ENCODE peak calls at places on chromosome X, in ten cellular contexts. X is fibroblast of mammary gland, D is kidney, K is HT1080, M is lower leg skin, N is Caki2, P is GM04504, I is Right ventricle myocardium superior, S is ACHN, Z is GM23248. F is an unnamed sample.

GRCh38 chrX:8647176-8647575 is 84.8 kb downstream of the ANOS1 start:
- DNase-seq in S (no peak), D (no peak), P (no peak), I (no peak), N (no peak), X (no peak), Z (no peak), K (no peak), M (no peak), F (no peak)

GRCh38 chrX:130028196-130028595 is 45.8 kb downstream of the BCORL1 start:
- DNase-seq in P (peak), D (no peak), M (no peak), I (peak), N (no peak), K (no peak), X (peak), S (peak), Z (peak), F (no peak)

GRCh38 chrX:149829751-149830191 is 48.0 kb downstream of the MAGEA9 start:
- DNase-seq in D (no peak), P (peak), X (peak), I (no peak), K (peak), Z (peak), S (peak), M (no peak), N (no peak), F (no peak)

GRCh38 chrX:119189586-119189985 is 46.5 kb upstream of the PGRMC1 start:
- DNase-seq in M (no peak), Z (peak), N (no peak), K (no peak), P (peak), X (peak), I (peak), S (no peak), D (peak), F (no peak)

GRCh38 chrX:119512145-119512800 is 44.0 kb downstream of the SLC25A5 start:
- DNase-seq in S (peak), I (peak), K (peak), M (peak), Z (peak), P (peak), X (peak), N (peak), D (no peak), F (no peak)

GRCh38 chrX:12249997-12250396 is 111.7 kb downstream of the FRMPD4 start:
- DNase-seq in S (no peak), I (no peak), K (peak), P (no peak), M (no peak), N (no peak), X (no peak), D (no peak), Z (no peak), F (no peak)

GRCh38 chrX:49915352-49916222 is 6.8 kb upstream of the CLCN5 start:
- DNase-seq in I (no peak), K (peak), M (no peak), P (peak), X (peak), S (peak), N (peak), D (no peak), Z (peak), F (peak)

GRCh38 chrX:19672211-19672814 is 157.0 kb upstream of the MAP3K15 start:
- DNase-seq in P (no peak), M (no peak), I (no peak), N (no peak), S (no peak), K (no peak), D (no peak), X (no peak), Z (no peak), F (no peak)

GRCh38 chrX:130343411-130343810 is 3.7 kb downstream of the SLC25A14 start:
- DNase-seq in N (no peak), K (no peak), M (no peak), S (no peak), Z (no peak), D (no peak), P (no peak), X (no peak), I (no peak), F (no peak)

GRCh38 chrX:110003167-110004156 is 548 bp downstream of the TMEM164 start:
- DNase-seq in M (no peak), Z (peak), N (no peak), I (peak), K (no peak), X (peak), D (peak), P (no peak), S (peak), F (peak)

GRCh38 chrX:22486326-22486725 is 213.6 kb downstream of the CBLL2 start:
- DNase-seq in Z (no peak), D (no peak), M (no peak), N (peak), S (no peak), X (no peak), P (no peak), I (no peak), K (no peak), F (no peak)

GRCh38 chrX:100895365-100896075 is 21.4 kb upstream of the NOX1 start:
- DNase-seq in Z (peak), S (peak), I (no peak), M (no peak), X (peak), N (peak), K (peak), P (peak), D (no peak), F (no peak)

GRCh38 chrX:72305286-72306084 is at the start of gene CITED1:
- DNase-seq in P (no peak), Z (peak), S (no peak), M (no peak), I (no peak), X (no peak), K (no peak), D (peak), N (no peak), F (no peak)

GRCh38 chrX:31223817-31224216 is 152.0 kb upstream of the FTHL17 start:
- DNase-seq in X (peak), D (no peak), S (no peak), I (no peak), Z (peak), P (no peak), M (no peak), N (no peak), K (peak), F (no peak)

GRCh38 chrX:48890934-48891401 is 6.6 kb downstream of the TIMM17B start:
- DNase-seq in M (no peak), X (no peak), P (no peak), S (peak), N (peak), K (no peak), D (no peak), Z (peak), I (peak), F (no peak)

GRCh38 chrX:10233173-10233572 is 76.4 kb downstream of the CLCN4 start:
- DNase-seq in P (no peak), M (no peak), I (no peak), Z (peak), D (no peak), X (peak), S (no peak), K (peak), N (no peak), F (no peak)

GRCh38 chrX:14243823-14244222 is 214.1 kb upstream of the GEMIN8 start:
- DNase-seq in D (peak), I (no peak), X (no peak), S (no peak), N (no peak), P (no peak), Z (no peak), M (no peak), K (no peak), F (no peak)

GRCh38 chrX:153763989-153764755 is at the start of gene PLXNB3:
- DNase-seq in M (peak), D (peak), S (peak), X (peak), K (peak), P (peak), N (peak), I (peak), Z (peak), F (peak)

GRCh38 chrX:55709735-55710134 is 7.8 kb upstream of the RRAGB start:
- DNase-seq in D (no peak), K (no peak), Z (no peak), S (peak), I (no peak), M (no peak), P (no peak), N (peak), X (peak), F (no peak)

GRCh38 chrX:49039598-49040375 is 3.4 kb downstream of the TFE3 start:
- DNase-seq in S (peak), I (peak), P (peak), K (peak), M (peak), X (peak), Z (peak), N (peak), D (peak), F (peak)

GRCh38 chrX:108162265-108162664 is 70.7 kb downstream of the ATG4A start:
- DNase-seq in D (no peak), I (no peak), M (no peak), S (no peak), X (no peak), Z (no peak), P (no peak), N (no peak), K (no peak), F (no peak)

GRCh38 chrX:69082055-69082752 is 83.0 kb downstream of the PJA1 start:
- DNase-seq in D (no peak), S (no peak), P (no peak), Z (no peak), N (no peak), K (no peak), M (no peak), X (no peak), I (no peak), F (no peak)

GRCh38 chrX:3638280-3638873 is 75.1 kb downstream of the PRKX start:
- DNase-seq in K (no peak), S (peak), D (no peak), M (peak), Z (peak), X (peak), P (peak), I (no peak), N (no peak), F (no peak)

GRCh38 chrX:21926527-21927278 is 13.8 kb upstream of the SMS start:
- DNase-seq in Z (peak), P (peak), S (peak), K (peak), D (no peak), M (no peak), I (no peak), X (peak), N (peak), F (no peak)

GRCh38 chrX:71251456-71251973 is 2.4 kb downstream of the ZMYM3 start:
- DNase-seq in N (no peak), M (no peak), I (no peak), S (no peak), K (no peak), P (no peak), Z (no peak), D (no peak), X (no peak), F (no peak)

GRCh38 chrX:10166731-10167149 is 10.0 kb downstream of the CLCN4 start:
- DNase-seq in Z (no peak), P (no peak), D (no peak), X (no peak), I (peak), M (no peak), K (no peak), S (no peak), N (no peak), F (no peak)

GRCh38 chrX:134933248-134933647 is 57.5 kb upstream of the SMIM10 start:
- DNase-seq in Z (peak), S (peak), I (no peak), M (no peak), K (peak), X (no peak), N (no peak), D (no peak), P (no peak), F (no peak)

GRCh38 chrX:154051210-154051810 is 31.6 kb upstream of the IRAK1 start:
- DNase-seq in M (peak), P (peak), X (peak), Z (peak), D (no peak), I (peak), S (peak), K (peak), N (peak), F (peak)

GRCh38 chrX:38868941-38869378 is 67.7 kb downstream of the MID1IP1 start:
- DNase-seq in P (peak), S (no peak), I (peak), X (peak), N (no peak), D (no peak), Z (peak), K (peak), M (no peak), F (no peak)

GRCh38 chrX:15546745-15547144 is 46.1 kb downstream of the BMX start:
- DNase-seq in D (no peak), M (no peak), I (no peak), K (peak), X (no peak), N (no peak), S (no peak), P (no peak), Z (no peak), F (no peak)

F was measured in NK-92 treated with Interleukin-12 subunit alpha and Interleukin-12 subunit beta, amount 100 ng/mL, for 24 hours.